ENCODE peak calls at places on chromosomes 5 and 9, in seven cellular contexts. One of them, this sample, is unnamed.

GRCh38 chr5:143054480-143054941 is 284.3 kb downstream of the ARHGAP26 start:
- DNase-seq in H9: no peak
- DNase-seq in mesendoderm: no peak
- DNase-seq in IMR-90: peak
- DNase-seq in mesenchymal stem cell: no peak
- DNase-seq in H1: no peak
- DNase-seq in trophoblast cell: no peak
- DNase-seq in this sample: no peak

GRCh38 chr9:115939065-115939765 is 214.4 kb upstream of the PAPPA start:
- DNase-seq in H9: no peak
- DNase-seq in mesendoderm: no peak
- DNase-seq in IMR-90: peak
- DNase-seq in mesenchymal stem cell: peak
- DNase-seq in H1: no peak
- DNase-seq in trophoblast cell: peak
- DNase-seq in this sample: no peak

GRCh38 chr5:177296581-177296980 is 6.9 kb downstream of the RAB24 start:
- DNase-seq in H9: no peak
- DNase-seq in mesendoderm: no peak
- DNase-seq in IMR-90: no peak
- DNase-seq in mesenchymal stem cell: no peak
- DNase-seq in H1: no peak
- DNase-seq in trophoblast cell: no peak
- DNase-seq in this sample: no peak

GRCh38 chr9:93096131-93096802 is at the start of gene CARD19:
- DNase-seq in H9: no peak
- DNase-seq in mesendoderm: peak
- DNase-seq in IMR-90: peak
- DNase-seq in mesenchymal stem cell: peak
- DNase-seq in H1: no peak
- DNase-seq in trophoblast cell: peak
- DNase-seq in this sample: peak

GRCh38 chr5:135216072-135216812 is 182.2 kb upstream of the PITX1 start:
- DNase-seq in H9: peak
- DNase-seq in mesendoderm: no peak
- DNase-seq in IMR-90: no peak
- DNase-seq in mesenchymal stem cell: no peak
- DNase-seq in H1: no peak
- DNase-seq in trophoblast cell: no peak
- DNase-seq in this sample: no peak

GRCh38 chr5:179610903-179611265 is 12.6 kb downstream of the HNRNPH1 start:
- DNase-seq in H9: no peak
- DNase-seq in mesendoderm: no peak
- DNase-seq in IMR-90: no peak
- DNase-seq in mesenchymal stem cell: no peak
- DNase-seq in H1: no peak
- DNase-seq in trophoblast cell: no peak
- DNase-seq in this sample: no peak

GRCh38 chr9:92517046-92517445 is 18.7 kb downstream of the ECM2 start:
- DNase-seq in H9: no peak
- DNase-seq in mesendoderm: peak
- DNase-seq in IMR-90: no peak
- DNase-seq in mesenchymal stem cell: no peak
- DNase-seq in H1: no peak
- DNase-seq in trophoblast cell: no peak
- DNase-seq in this sample: no peak

GRCh38 chr5:146048994-146049703 is 56.2 kb downstream of the PLAC8L1 start:
- DNase-seq in H9: peak
- DNase-seq in mesendoderm: peak
- DNase-seq in IMR-90: peak
- DNase-seq in mesenchymal stem cell: peak
- DNase-seq in H1: no peak
- DNase-seq in trophoblast cell: peak
- DNase-seq in this sample: peak

GRCh38 chr9:109961579-109961978 is 181.6 kb downstream of the PALM2AKAP2 start:
- DNase-seq in H9: no peak
- DNase-seq in mesendoderm: no peak
- DNase-seq in IMR-90: no peak
- DNase-seq in mesenchymal stem cell: no peak
- DNase-seq in H1: no peak
- DNase-seq in trophoblast cell: no peak
- DNase-seq in this sample: no peak

GRCh38 chr9:656918-657583 is 184.4 kb upstream of the DMRT1 start:
- DNase-seq in H9: no peak
- DNase-seq in mesendoderm: peak
- DNase-seq in IMR-90: no peak
- DNase-seq in mesenchymal stem cell: peak
- DNase-seq in H1: no peak
- DNase-seq in trophoblast cell: no peak
- DNase-seq in this sample: no peak

GRCh38 chr5:8650197-8650596 is 781.2 kb downstream of the MTRR start:
- DNase-seq in H9: no peak
- DNase-seq in mesendoderm: no peak
- DNase-seq in IMR-90: peak
- DNase-seq in mesenchymal stem cell: no peak
- DNase-seq in H1: no peak
- DNase-seq in trophoblast cell: no peak
- DNase-seq in this sample: no peak

GRCh38 chr5:140509898-140510297 is 37.6 kb upstream of the EIF4EBP3 start:
- DNase-seq in H9: no peak
- DNase-seq in mesendoderm: no peak
- DNase-seq in IMR-90: no peak
- DNase-seq in mesenchymal stem cell: no peak
- DNase-seq in H1: no peak
- DNase-seq in trophoblast cell: no peak
- DNase-seq in this sample: no peak

GRCh38 chr9:133144142-133144886 is 19.4 kb downstream of the GBGT1 start:
- DNase-seq in H9: peak
- DNase-seq in mesendoderm: peak
- DNase-seq in IMR-90: peak
- DNase-seq in mesenchymal stem cell: peak
- DNase-seq in H1: no peak
- DNase-seq in trophoblast cell: peak
- DNase-seq in this sample: peak

GRCh38 chr9:109889456-109889855 is 109.5 kb downstream of the PALM2AKAP2 start:
- DNase-seq in H9: no peak
- DNase-seq in mesendoderm: no peak
- DNase-seq in IMR-90: no peak
- DNase-seq in mesenchymal stem cell: no peak
- DNase-seq in H1: no peak
- DNase-seq in trophoblast cell: no peak
- DNase-seq in this sample: no peak

GRCh38 chr5:177328545-177329231 is 17.0 kb upstream of the MXD3 start:
- DNase-seq in H9: no peak
- DNase-seq in mesendoderm: no peak
- DNase-seq in IMR-90: no peak
- DNase-seq in mesenchymal stem cell: no peak
- DNase-seq in H1: no peak
- DNase-seq in trophoblast cell: peak
- DNase-seq in this sample: no peak

GRCh38 chr5:38845555-38846378 is at the start of gene OSMR:
- DNase-seq in H9: peak
- DNase-seq in mesendoderm: peak
- DNase-seq in IMR-90: peak
- DNase-seq in mesenchymal stem cell: peak
- DNase-seq in H1: no peak
- DNase-seq in trophoblast cell: peak
- DNase-seq in this sample: peak

DNA sequence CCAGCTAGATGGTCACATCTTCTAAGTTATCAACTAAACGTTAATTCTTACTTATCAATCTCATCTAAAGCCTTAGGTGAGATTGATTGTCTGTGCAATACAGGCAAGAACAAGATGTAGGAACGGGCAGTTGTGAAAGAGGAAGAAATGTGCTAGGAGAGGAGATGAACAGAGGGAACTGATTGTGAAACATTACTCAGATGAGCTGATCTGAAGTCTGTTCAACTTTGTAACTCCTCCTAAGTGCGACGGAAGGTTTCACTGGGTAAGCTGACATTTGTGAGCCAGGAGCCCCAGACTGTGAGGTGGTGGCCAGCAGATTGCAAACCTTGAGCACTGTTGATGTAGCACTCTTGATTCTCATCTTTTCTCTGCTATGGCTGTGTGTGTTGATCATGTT is 204.1 kb downstream of the CD180 start:
- DNase-seq in H9: no peak
- DNase-seq in mesendoderm: no peak
- DNase-seq in IMR-90: no peak
- DNase-seq in mesenchymal stem cell: no peak
- DNase-seq in H1: no peak
- DNase-seq in trophoblast cell: peak
- DNase-seq in this sample: no peak
- H3K4ac ChIP-seq in H9: no peak
- H3K4ac ChIP-seq in mesendoderm: no peak
- H3K4ac ChIP-seq in IMR-90: no peak
- H3K4ac ChIP-seq in mesenchymal stem cell: no peak
- H3K4ac ChIP-seq in H1: no peak
- H3K4ac ChIP-seq in trophoblast cell: no peak
- H3K4ac ChIP-seq in this sample: no peak

GRCh38 chr5:160423025-160423554 is 1.4 kb downstream of the PTTG1 start:
- DNase-seq in H9: no peak
- DNase-seq in mesendoderm: peak
- DNase-seq in IMR-90: no peak
- DNase-seq in mesenchymal stem cell: no peak
- DNase-seq in H1: no peak
- DNase-seq in trophoblast cell: no peak
- DNase-seq in this sample: no peak

GRCh38 chr5:160420331-160420610 is 1.4 kb upstream of the PTTG1 start:
- DNase-seq in H9: no peak
- DNase-seq in mesendoderm: no peak
- DNase-seq in IMR-90: no peak
- DNase-seq in mesenchymal stem cell: no peak
- DNase-seq in H1: no peak
- DNase-seq in trophoblast cell: no peak
- DNase-seq in this sample: no peak

GRCh38 chr5:160418561-160419457 is at the start of gene SLU7:
- DNase-seq in H9: peak
- DNase-seq in mesendoderm: peak
- DNase-seq in IMR-90: peak
- DNase-seq in mesenchymal stem cell: peak
- DNase-seq in H1: peak
- DNase-seq in trophoblast cell: peak
- DNase-seq in this sample: peak

GRCh38 chr5:160421625-160422258 is at the start of gene PTTG1:
- DNase-seq in H9: peak
- DNase-seq in mesendoderm: peak
- DNase-seq in IMR-90: peak
- DNase-seq in mesenchymal stem cell: peak
- DNase-seq in H1: peak
- DNase-seq in trophoblast cell: peak
- DNase-seq in this sample: peak

GRCh38 chr5:160419458-160420330 is 813 bp upstream of the SLU7 start:
- DNase-seq in H9: no peak
- DNase-seq in mesendoderm: no peak
- DNase-seq in IMR-90: no peak
- DNase-seq in mesenchymal stem cell: no peak
- DNase-seq in H1: no peak
- DNase-seq in trophoblast cell: peak
- DNase-seq in this sample: no peak
- H3K4ac ChIP-seq in H9: no peak
- H3K4ac ChIP-seq in mesendoderm: no peak
- H3K4ac ChIP-seq in IMR-90: peak
- H3K4ac ChIP-seq in mesenchymal stem cell: no peak
- H3K4ac ChIP-seq in H1: peak
- H3K4ac ChIP-seq in trophoblast cell: no peak
- H3K4ac ChIP-seq in this sample: no peak

GRCh38 chr5:40958811-40959210 is 49.5 kb downstream of the C7 start:
- DNase-seq in H9: no peak
- DNase-seq in mesendoderm: no peak
- DNase-seq in IMR-90: no peak
- DNase-seq in mesenchymal stem cell: no peak
- DNase-seq in H1: no peak
- DNase-seq in trophoblast cell: no peak
- DNase-seq in this sample: no peak
- H3K4ac ChIP-seq in H9: no peak
- H3K4ac ChIP-seq in mesendoderm: no peak
- H3K4ac ChIP-seq in IMR-90: no peak
- H3K4ac ChIP-seq in mesenchymal stem cell: no peak
- H3K4ac ChIP-seq in H1: no peak
- H3K4ac ChIP-seq in trophoblast cell: no peak
- H3K4ac ChIP-seq in this sample: no peak

GRCh38 chr5:170474489-170475266 is 29.1 kb upstream of the KCNIP1 start:
- DNase-seq in H9: peak
- DNase-seq in mesendoderm: no peak
- DNase-seq in IMR-90: no peak
- DNase-seq in mesenchymal stem cell: no peak
- DNase-seq in H1: no peak
- DNase-seq in trophoblast cell: no peak
- DNase-seq in this sample: no peak

GRCh38 chr5:170473642-170474041 is 30.2 kb upstream of the KCNIP1 start:
- DNase-seq in H9: peak
- DNase-seq in mesendoderm: no peak
- DNase-seq in IMR-90: no peak
- DNase-seq in mesenchymal stem cell: no peak
- DNase-seq in H1: no peak
- DNase-seq in trophoblast cell: no peak
- DNase-seq in this sample: no peak

GRCh38 chr5:170478306-170478705 is 25.5 kb upstream of the KCNIP1 start:
- DNase-seq in H9: peak
- DNase-seq in mesendoderm: no peak
- DNase-seq in IMR-90: no peak
- DNase-seq in mesenchymal stem cell: no peak
- DNase-seq in H1: no peak
- DNase-seq in trophoblast cell: no peak
- DNase-seq in this sample: no peak

GRCh38 chr5:170477906-170478305 is 25.9 kb upstream of the KCNIP1 start:
- DNase-seq in H9: no peak
- DNase-seq in mesendoderm: no peak
- DNase-seq in IMR-90: no peak
- DNase-seq in mesenchymal stem cell: no peak
- DNase-seq in H1: no peak
- DNase-seq in trophoblast cell: no peak
- DNase-seq in this sample: no peak

GRCh38 chr5:170475269-170476000 is 28.4 kb upstream of the KCNIP1 start:
- DNase-seq in H9: peak
- DNase-seq in mesendoderm: no peak
- DNase-seq in IMR-90: no peak
- DNase-seq in mesenchymal stem cell: no peak
- DNase-seq in H1: no peak
- DNase-seq in trophoblast cell: no peak
- DNase-seq in this sample: peak
- H3K4ac ChIP-seq in H9: no peak
- H3K4ac ChIP-seq in mesendoderm: no peak
- H3K4ac ChIP-seq in IMR-90: no peak
- H3K4ac ChIP-seq in mesenchymal stem cell: no peak
- H3K4ac ChIP-seq in H1: no peak
- H3K4ac ChIP-seq in trophoblast cell: no peak
- H3K4ac ChIP-seq in this sample: no peak

GRCh38 chr5:54307583-54307982 is 2.8 kb downstream of the ARL15 start:
- DNase-seq in H9: no peak
- DNase-seq in mesendoderm: no peak
- DNase-seq in IMR-90: no peak
- DNase-seq in mesenchymal stem cell: no peak
- DNase-seq in H1: no peak
- DNase-seq in trophoblast cell: no peak
- DNase-seq in this sample: no peak
- H3K4ac ChIP-seq in H9: no peak
- H3K4ac ChIP-seq in mesendoderm: no peak
- H3K4ac ChIP-seq in IMR-90: no peak
- H3K4ac ChIP-seq in mesenchymal stem cell: no peak
- H3K4ac ChIP-seq in H1: no peak
- H3K4ac ChIP-seq in trophoblast cell: no peak
- H3K4ac ChIP-seq in this sample: no peak

This sample was measured in neuronal stem cell.